ENCODE peak calls at places on chromosomes 11 and 22, in ten cellular contexts. N, B, U, E, J, R, Y, P, A and I are unnamed samples.

GRCh38 chr11:128458316-128458715 is 129.0 kb downstream of the ETS1 start:
- DNase-seq in N (no peak), U (peak; percentile 78), B (no peak), R (no peak), P (no peak), E (no peak), J (no peak), A (no peak), Y (peak; percentile 89), I (peak; percentile 81)

GRCh38 chr22:45503816-45504702 is 1.4 kb downstream of the FBLN1 start:
- DNase-seq in Y (peak; percentile 57), U (peak; percentile 79), A (no peak), J (peak; percentile 77), N (no peak), R (no peak), P (no peak), B (peak; percentile 35), E (no peak), I (no peak)

GRCh38 chr11:28384418-28384817 is 276.2 kb downstream of the METTL15 start:
- DNase-seq in R (no peak), N (no peak), B (no peak), P (peak; percentile 1), J (no peak), Y (peak; percentile 99), E (no peak), A (no peak), U (peak; percentile 91), I (peak; percentile 51)

GRCh38 chr11:45022294-45023064 is 71.8 kb upstream of the TP53I11 start:
- DNase-seq in J (no peak), B (no peak), E (no peak), N (no peak), P (no peak), U (no peak), R (no peak), Y (peak; percentile 37), A (no peak), I (no peak)

GRCh38 chr11:96341237-96342130 is 1.5 kb downstream of the MAML2 start:
- DNase-seq in J (peak; percentile 61), B (peak; percentile 75), P (peak; percentile 65), Y (peak; percentile 56), N (peak; percentile 75), E (peak; percentile 33), A (peak; percentile 12), R (no peak), U (peak; percentile 46), I (no peak)

GRCh38 chr11:76700177-76701100 is 29.9 kb upstream of the LRRC32 start:
- DNase-seq in P (no peak), A (no peak), B (peak; percentile 84), U (peak; percentile 12), J (no peak), Y (peak; percentile 95), E (peak; percentile 46), N (no peak), R (no peak), I (peak; percentile 14)

GRCh38 chr22:32334640-32335365 is 22.9 kb upstream of the RFPL3 start:
- DNase-seq in R (no peak), P (no peak), J (peak; percentile 25), E (no peak), A (no peak), Y (no peak), N (no peak), U (no peak), B (no peak), I (no peak)

GRCh38 chr11:22234743-22235142 is 41.9 kb downstream of the ANO5 start:
- DNase-seq in E (no peak), P (no peak), N (no peak), R (no peak), J (peak; percentile 28), A (no peak), U (no peak), B (no peak), Y (no peak), I (no peak)

GRCh38 chr11:35136311-35136710 is 2.7 kb upstream of the CD44 start:
- DNase-seq in E (no peak), U (no peak), R (no peak), A (no peak), N (no peak), P (no peak), J (no peak), Y (no peak), B (no peak), I (no peak)

GRCh38 chr11:79486239-79486984 is 45.6 kb upstream of the TENM4 start:
- DNase-seq in R (no peak), U (peak; percentile 11), Y (peak; percentile 9), A (no peak), N (no peak), J (no peak), E (no peak), B (no peak), P (no peak), I (no peak)

GRCh38 chr22:40533712-40534378 is 102.7 kb downstream of the MRTFA start:
- DNase-seq in P (no peak), B (no peak), J (no peak), Y (peak; percentile 63), E (peak; percentile 16), R (no peak), U (peak; percentile 75), N (peak; percentile 19), A (no peak), I (peak; percentile 39)

GRCh38 chr11:22800482-22800881 is 29.1 kb downstream of the SVIP start:
- DNase-seq in B (no peak), N (no peak), P (no peak), A (no peak), E (no peak), U (no peak), Y (no peak), R (no peak), J (no peak), I (no peak)

GRCh38 chr11:84524422-84525051 is 1102.6 kb downstream of the DLG2 start:
- DNase-seq in P (no peak), R (no peak), U (no peak), E (no peak), B (no peak), N (no peak), Y (peak; percentile 49), J (no peak), A (no peak), I (no peak)
- TF ChIP-seq CTCF in P (peak; percentile 24), R (peak; percentile 11), U (peak; percentile 57), E (peak; percentile 45), B (peak; percentile 68), N (no peak), Y (peak; percentile 77), J (peak; percentile 75), A (peak; percentile 62), I (peak; percentile 70)

GRCh38 chr22:34416321-34416900 is 496.1 kb upstream of the LARGE1 start:
- DNase-seq in A (no peak), U (no peak), E (no peak), Y (no peak), J (no peak), N (no peak), B (no peak), P (no peak), R (no peak), I (no peak)

GRCh38 chr22:34410111-34410510 is 489.8 kb upstream of the LARGE1 start:
- DNase-seq in U (no peak), P (no peak), E (no peak), B (no peak), N (no peak), J (no peak), A (no peak), Y (no peak), R (no peak), I (no peak)

DNA sequence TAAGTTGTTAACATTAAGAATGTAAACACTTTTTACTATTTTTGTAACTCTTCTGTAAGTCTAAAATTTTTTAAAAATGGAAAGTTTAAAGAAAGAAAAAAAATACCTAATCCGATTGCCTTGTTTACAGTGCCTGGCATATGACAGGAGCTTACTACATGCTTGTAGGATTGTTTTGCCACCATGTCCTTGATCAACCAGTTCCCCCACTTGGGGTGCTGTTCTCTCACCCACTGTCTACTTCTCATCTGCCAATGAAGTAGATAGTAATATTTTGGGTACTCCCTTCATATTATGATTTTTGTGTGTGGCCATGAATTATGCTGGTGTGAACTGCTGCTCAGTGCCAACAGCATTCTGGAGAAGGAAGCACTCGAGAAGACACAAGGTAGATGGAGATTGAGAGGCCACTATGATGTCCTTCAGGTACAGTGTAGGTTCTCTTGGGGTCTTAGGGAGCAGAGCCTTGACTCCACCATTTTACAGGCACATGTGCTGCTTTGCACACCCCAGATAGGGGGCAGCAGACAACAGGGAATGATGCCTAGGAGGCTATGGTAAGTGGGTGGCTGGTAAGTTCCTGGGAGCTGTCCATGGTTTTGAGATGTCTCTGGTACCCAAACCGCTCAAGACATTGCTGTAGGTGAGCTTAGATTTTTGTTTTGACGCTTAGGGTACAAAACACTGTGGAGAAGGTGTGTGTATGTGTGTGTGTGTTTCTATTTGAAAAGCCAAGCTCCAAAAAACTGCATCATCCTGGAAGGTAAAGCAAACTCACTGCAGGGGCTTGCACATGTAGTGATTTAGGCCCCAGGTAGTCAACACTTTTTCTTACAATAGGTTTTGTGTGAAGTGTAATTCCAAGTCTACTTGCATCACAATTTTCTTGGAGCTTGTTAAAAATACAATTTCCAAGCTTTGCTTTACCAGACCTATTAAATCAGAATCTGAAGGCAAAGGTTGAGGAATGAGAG is 494.5 kb upstream of the LARGE1 start:
- DNase-seq in A (peak; percentile 73), P (no peak), R (no peak), Y (peak; percentile 25), N (peak; percentile 43), U (peak; percentile 73), E (peak; percentile 52), J (peak; percentile 90), B (peak; percentile 62), I (no peak)
- TF ChIP-seq CTCF in A (peak; percentile 96), P (no peak), R (peak; percentile 11), Y (peak; percentile 41), N (peak; percentile 84), U (peak; percentile 75), E (peak; percentile 61), J (peak; percentile 95), B (peak; percentile 82), I (peak; percentile 93)

DNA sequence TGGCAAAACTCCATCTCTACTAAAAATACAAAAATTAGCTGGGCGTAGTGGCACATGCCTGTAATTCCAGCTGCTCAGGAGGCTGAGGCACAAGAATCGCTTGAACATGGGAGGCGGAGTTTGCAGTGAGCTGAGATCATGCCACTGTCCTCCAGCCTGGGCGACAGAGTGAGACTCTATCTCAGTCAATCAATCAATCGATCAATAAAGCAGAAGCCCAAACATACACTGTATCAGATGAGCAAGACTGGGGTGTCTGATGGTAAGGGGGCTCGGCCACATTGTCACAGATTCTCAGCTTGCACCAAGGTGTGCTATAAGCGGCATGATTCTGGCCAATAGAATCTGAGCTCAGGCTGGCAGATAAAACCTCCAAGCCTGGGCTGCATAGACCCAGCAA is 261.1 kb downstream of the BUD13 start:
- DNase-seq in B (no peak), Y (no peak), J (no peak), N (no peak), P (no peak), A (no peak), U (no peak), E (no peak), R (no peak), I (no peak)
- TF ChIP-seq CTCF in B (no peak), Y (no peak), J (no peak), N (no peak), P (no peak), A (no peak), U (no peak), E (no peak), R (no peak), I (no peak)

GRCh38 chr22:17164392-17165024 is 5.4 kb upstream of the HDHD5 start:
- DNase-seq in B (no peak), E (no peak), P (no peak), N (no peak), A (no peak), J (peak; percentile 55), R (no peak), Y (no peak), U (no peak), I (no peak)
- TF ChIP-seq CTCF in B (peak; percentile 25), E (no peak), P (no peak), N (no peak), A (peak; percentile 31), J (peak; percentile 77), R (no peak), Y (peak; percentile 11), U (no peak), I (peak; percentile 46)